ENCODE peak calls at places on chromosomes 1 and 21, in five cellular contexts. H is gastrocnemius medialis, M is cardiac muscle cell, C is aorta, V is GM23248. B is an unnamed sample.
A peak's percentile ranks its signal among the peaks of the same experiment; 100 is the strongest.

GRCh38 chr1:23756676-23757075 is 13.4 kb downstream of the ELOA start:
- DNase-seq in H (no peak), M (no peak), C (no peak), V (peak; percentile 76), B (no peak)

GRCh38 chr1:157370698-157371097 is 181.6 kb downstream of the FCRL5 start:
- DNase-seq in H (no peak), M (no peak), C (no peak), V (no peak), B (no peak)

GRCh38 chr1:247387500-247387899 is 28.5 kb upstream of the NLRP3 start:
- DNase-seq in H (no peak), M (no peak), C (no peak), V (no peak), B (no peak)

GRCh38 chr1:61139324-61140055 is 57.1 kb downstream of the NFIA start:
- DNase-seq in H (peak; percentile 41), M (no peak), C (no peak), V (peak; percentile 93), B (peak; percentile 20)

GRCh38 chr21:28142692-28143091 is 850.0 kb downstream of the LTN1 start:
- DNase-seq in H (no peak), M (no peak), C (no peak), V (peak; percentile 82), B (no peak)

GRCh38 chr1:184160236-184160635 is 108.7 kb downstream of the TSEN15 start:
- DNase-seq in H (no peak), M (no peak), C (no peak), V (peak; percentile 89), B (no peak)

GRCh38 chr1:204299828-204300365 is 59.8 kb downstream of the PLEKHA6 start:
- DNase-seq in H (no peak), M (no peak), C (no peak), V (no peak), B (peak; percentile 63)

GRCh38 chr1:185348296-185348695 is 31.3 kb upstream of the IVNS1ABP start:
- DNase-seq in H (no peak), M (no peak), C (no peak), V (no peak), B (no peak)

GRCh38 chr21:45982758-45983731 is 1.5 kb downstream of the COL6A1 start:
- DNase-seq in H (peak; percentile 12), M (no peak), C (peak; percentile 77), V (peak; percentile 53), B (peak; percentile 52)

GRCh38 chr1:185314416-185314815 is 2.6 kb downstream of the IVNS1ABP start:
- DNase-seq in H (no peak), M (peak; percentile 30), C (no peak), V (peak; percentile 51), B (no peak)

GRCh38 chr1:12159826-12160225 is 7.0 kb upstream of the TNFRSF1B start:
- DNase-seq in H (no peak), M (no peak), C (no peak), V (no peak), B (no peak)

GRCh38 chr1:6141601-6142000 is 38.5 kb downstream of the CHD5 start:
- DNase-seq in H (no peak), M (no peak), C (no peak), V (no peak), B (peak; percentile 18)

GRCh38 chr1:60281360-60281932 is 207.9 kb upstream of the C1orf87 start:
- DNase-seq in H (peak; percentile 22), M (peak; percentile 81), C (peak; percentile 75), V (peak; percentile 82), B (peak; percentile 35)

GRCh38 chr1:2429780-2430591 is 17.6 kb upstream of the PEX10 start:
- DNase-seq in H (no peak), M (no peak), C (no peak), V (no peak), B (no peak)

GRCh38 chr1:184028854-184029623 is 8.5 kb downstream of the COLGALT2 start:
- DNase-seq in H (no peak), M (peak; percentile 69), C (peak; percentile 75), V (peak; percentile 17), B (peak; percentile 43)

GRCh38 chr1:31755197-31755611 is 8.9 kb downstream of the ADGRB2 start:
- DNase-seq in H (peak; percentile 21), M (no peak), C (no peak), V (peak; percentile 54), B (no peak)

GRCh38 chr1:79497193-79497773 is 490.8 kb upstream of the ADGRL4 start:
- DNase-seq in H (no peak), M (peak; percentile 46), C (no peak), V (peak; percentile 59), B (no peak)

GRCh38 chr21:44767834-44768831 is 33.5 kb downstream of the UBE2G2 start:
- DNase-seq in H (no peak), M (peak; percentile 55), C (no peak), V (no peak), B (no peak)

DNA sequence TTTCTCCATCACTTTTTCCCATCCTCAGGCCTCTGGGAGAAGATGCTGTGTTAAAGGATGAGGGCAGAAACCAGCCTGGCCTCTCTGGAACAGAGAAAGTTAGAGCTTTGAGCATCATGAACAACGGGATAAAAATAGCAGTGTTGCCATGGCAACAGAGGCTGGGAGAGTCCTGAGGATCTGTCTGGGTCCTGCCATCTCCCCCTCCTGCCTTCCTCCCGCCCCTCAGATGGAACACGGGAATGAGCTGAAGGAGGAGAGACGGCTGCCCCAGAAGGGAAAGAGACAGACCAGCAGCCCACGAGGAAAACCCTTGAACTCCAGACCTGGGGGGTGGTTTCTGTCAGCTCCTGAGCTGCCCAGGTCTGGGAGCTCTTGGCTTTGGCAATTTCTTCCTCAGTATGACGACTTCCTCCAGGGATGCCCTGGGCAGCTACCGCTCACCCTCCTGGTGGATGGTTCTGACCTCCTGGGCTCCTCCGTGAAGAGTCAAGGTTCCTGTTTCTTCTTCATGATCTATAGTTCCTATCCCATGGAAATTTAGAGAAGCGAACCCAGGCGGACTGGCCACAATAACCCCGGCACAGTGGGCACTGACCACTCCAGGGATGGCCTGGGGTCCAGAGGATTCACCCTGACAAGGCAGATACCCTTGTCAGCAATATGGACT is 14.2 kb upstream of the LEMD1 start:
- DNase-seq in H (no peak), M (peak; percentile 73), C (peak; percentile 45), V (peak; percentile 32), B (no peak)
- H3K36me3 ChIP-seq in H (no peaks in the 10 kb centered on the region), M (no peaks in the 10 kb centered on the region), C (no peaks in the 10 kb centered on the region), V (no peaks in the 10 kb centered on the region), B (no peaks in the 10 kb centered on the region)

GRCh38 chr1:22509815-22510214 is 53.5 kb upstream of the EPHA8 start:
- DNase-seq in H (no peak), M (no peak), C (no peak), V (peak; percentile 18), B (no peak)
- H3K36me3 ChIP-seq in H (peaks cover 4% of the 10 kb centered on the region), M (peaks cover 37% of the 10 kb centered on the region), C (no peaks in the 10 kb centered on the region), V (peaks cover 8% of the 10 kb centered on the region), B (peaks cover 20% of the 10 kb centered on the region)

GRCh38 chr1:202815120-202815519 is 4.4 kb downstream of the PCAT6 start:
- DNase-seq in H (no peak), M (no peak), C (no peak), V (peak; percentile 36), B (no peak)
- H3K36me3 ChIP-seq in H (no peaks in the 10 kb centered on the region), M (no peaks in the 10 kb centered on the region), C (no peaks in the 10 kb centered on the region), V (no peaks in the 10 kb centered on the region), B (no peaks in the 10 kb centered on the region)

GRCh38 chr21:33432496-33432895 is 29.3 kb downstream of the IFNGR2 start:
- DNase-seq in H (no peak), M (no peak), C (no peak), V (no peak), B (no peak)
- H3K36me3 ChIP-seq in H (no peaks in the 10 kb centered on the region), M (peaks cover 62% of the 10 kb centered on the region), C (peaks cover 3% of the 10 kb centered on the region), V (peaks cover 52% of the 10 kb centered on the region), B (peaks cover 97% of the 10 kb centered on the region)

GRCh38 chr1:240496941-240497340 is 115.0 kb downstream of the GREM2 start:
- DNase-seq in H (no peak), M (no peak), C (no peak), V (no peak), B (no peak)
- H3K36me3 ChIP-seq in H (no peaks in the 10 kb centered on the region), M (no peaks in the 10 kb centered on the region), C (no peaks in the 10 kb centered on the region), V (peaks cover 11% of the 10 kb centered on the region), B (no peaks in the 10 kb centered on the region)

GRCh38 chr1:200658037-200658808 is 11.5 kb downstream of the DDX59 start:
- DNase-seq in H (no peak), M (no peak), C (no peak), V (no peak), B (no peak)

GRCh38 chr1:200654660-200655059 is 15.0 kb downstream of the DDX59 start:
- DNase-seq in H (no peak), M (no peak), C (no peak), V (peak; percentile 18), B (no peak)

GRCh38 chr1:200660719-200661118 is 9.0 kb downstream of the DDX59 start:
- DNase-seq in H (no peak), M (no peak), C (peak; percentile 89), V (peak; percentile 17), B (peak; percentile 71)

DNA sequence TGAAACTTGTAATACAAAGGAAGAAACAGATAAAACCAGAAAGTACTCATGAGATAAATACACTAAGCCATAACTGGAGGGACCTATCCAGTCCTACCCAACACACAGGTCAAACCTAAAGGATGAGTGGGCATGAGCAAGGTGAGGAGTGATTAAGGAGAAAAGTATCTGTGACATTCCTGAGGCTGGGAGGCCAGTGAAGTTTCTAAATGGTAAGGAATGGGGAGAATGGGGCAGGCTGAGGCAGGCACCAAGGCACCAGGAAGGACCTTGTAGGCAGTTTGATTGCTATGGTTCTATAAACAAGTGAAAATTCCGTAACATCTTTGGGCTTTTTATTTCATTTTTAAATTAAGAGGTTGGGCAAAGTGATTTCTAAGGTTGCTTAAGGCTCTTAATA is 10.4 kb downstream of the DDX59 start:
- DNase-seq in H (no peak), M (no peak), C (no peak), V (peak; percentile 36), B (no peak)
- H3K36me3 ChIP-seq in H (no peaks in the 10 kb centered on the region), M (peaks cover 32% of the 10 kb centered on the region), C (peaks cover 4% of the 10 kb centered on the region), V (peaks cover 22% of the 10 kb centered on the region), B (peaks cover 95% of the 10 kb centered on the region)

GRCh38 chr1:55070765-55071164 is 31.4 kb downstream of the PCSK9 start:
- DNase-seq in H (no peak), M (no peak), C (no peak), V (no peak), B (peak; percentile 45)

GRCh38 chr1:55069280-55069679 is 29.9 kb downstream of the PCSK9 start:
- DNase-seq in H (no peak), M (no peak), C (no peak), V (no peak), B (no peak)

GRCh38 chr1:55070291-55070690 is 30.9 kb downstream of the PCSK9 start:
- DNase-seq in H (peak; percentile 60), M (no peak), C (no peak), V (no peak), B (peak; percentile 54)

GRCh38 chr1:55073187-55073916 is 34.0 kb downstream of the PCSK9 start:
- DNase-seq in H (peak; percentile 63), M (no peak), C (no peak), V (no peak), B (no peak)

GRCh38 chr1:55071477-55071876 is 32.1 kb downstream of the PCSK9 start:
- DNase-seq in H (no peak), M (peak; percentile 79), C (no peak), V (peak; percentile 73), B (no peak)
- H3K36me3 ChIP-seq in H (no peaks in the 10 kb centered on the region), M (peaks cover 55% of the 10 kb centered on the region), C (peaks cover 6% of the 10 kb centered on the region), V (peaks cover 66% of the 10 kb centered on the region), B (peaks cover 14% of the 10 kb centered on the region)

B was measured in psoas muscle.